ENCODE peak calls at places on chromosomes 3 and 15, in ten cellular contexts. One of them, this sample, is unnamed.

GRCh38 chr15:85499498-85499897 is 119.1 kb downstream of the AKAP13 start:
- DNase-seq in transverse colon: no peak
- DNase-seq in vagina: no peak
- DNase-seq in stomach: no peak
- DNase-seq in upper lobe of left lung: no peak
- DNase-seq in HepG2: no peak
- DNase-seq in HCT116: no peak
- DNase-seq in sigmoid colon: no peak
- DNase-seq in K562: no peak
- DNase-seq in endothelial cell of umbilical vein: no peak
- DNase-seq in this sample: no peak

GRCh38 chr3:12662593-12663310 is 1.2 kb downstream of the RAF1 start:
- DNase-seq in transverse colon: peak; percentile 51
- DNase-seq in vagina: no peak
- DNase-seq in stomach: peak; percentile 48
- DNase-seq in upper lobe of left lung: peak; percentile 50
- DNase-seq in HepG2: no peak
- DNase-seq in HCT116: no peak
- DNase-seq in sigmoid colon: no peak
- DNase-seq in K562: peak; percentile 38
- DNase-seq in endothelial cell of umbilical vein: peak; percentile 58
- DNase-seq in this sample: no peak

GRCh38 chr3:141337523-141337854 is 30.8 kb upstream of the ZBTB38 start:
- DNase-seq in transverse colon: no peak
- DNase-seq in vagina: no peak
- DNase-seq in stomach: no peak
- DNase-seq in upper lobe of left lung: no peak
- DNase-seq in HepG2: no peak
- DNase-seq in HCT116: no peak
- DNase-seq in sigmoid colon: no peak
- DNase-seq in K562: no peak
- DNase-seq in endothelial cell of umbilical vein: peak; percentile 64
- DNase-seq in this sample: no peak

GRCh38 chr3:148881286-148881685 is 16.2 kb downstream of the CPA3 start:
- DNase-seq in transverse colon: no peak
- DNase-seq in vagina: no peak
- DNase-seq in stomach: no peak
- DNase-seq in upper lobe of left lung: no peak
- DNase-seq in HepG2: no peak
- DNase-seq in HCT116: no peak
- DNase-seq in sigmoid colon: no peak
- DNase-seq in K562: no peak
- DNase-seq in endothelial cell of umbilical vein: peak; percentile 58
- DNase-seq in this sample: no peak

GRCh38 chr3:129485681-129486056 is 42.8 kb upstream of the RHO start:
- DNase-seq in transverse colon: peak; percentile 68
- DNase-seq in vagina: peak; percentile 99
- DNase-seq in stomach: peak; percentile 52
- DNase-seq in upper lobe of left lung: no peak
- DNase-seq in HepG2: no peak
- DNase-seq in HCT116: no peak
- DNase-seq in sigmoid colon: peak; percentile 92
- DNase-seq in K562: no peak
- DNase-seq in endothelial cell of umbilical vein: peak; percentile 25
- DNase-seq in this sample: peak; percentile 93

GRCh38 chr15:56936929-56937328 is 18.5 kb downstream of the TCF12 start:
- DNase-seq in transverse colon: no peak
- DNase-seq in vagina: no peak
- DNase-seq in stomach: no peak
- DNase-seq in upper lobe of left lung: no peak
- DNase-seq in HepG2: no peak
- DNase-seq in HCT116: no peak
- DNase-seq in sigmoid colon: no peak
- DNase-seq in K562: no peak
- DNase-seq in endothelial cell of umbilical vein: no peak
- DNase-seq in this sample: no peak

GRCh38 chr3:50675179-50676030 is 678 bp downstream of the DOCK3 start:
- DNase-seq in transverse colon: peak; percentile 39
- DNase-seq in vagina: no peak
- DNase-seq in stomach: no peak
- DNase-seq in upper lobe of left lung: peak; percentile 90
- DNase-seq in HepG2: no peak
- DNase-seq in HCT116: no peak
- DNase-seq in sigmoid colon: peak; percentile 72
- DNase-seq in K562: peak; percentile 44
- DNase-seq in endothelial cell of umbilical vein: no peak
- DNase-seq in this sample: peak; percentile 31

GRCh38 chr3:36212291-36212690 is 168.0 kb upstream of the STAC start:
- DNase-seq in transverse colon: no peak
- DNase-seq in vagina: no peak
- DNase-seq in stomach: no peak
- DNase-seq in upper lobe of left lung: no peak
- DNase-seq in HepG2: no peak
- DNase-seq in HCT116: no peak
- DNase-seq in sigmoid colon: no peak
- DNase-seq in K562: no peak
- DNase-seq in endothelial cell of umbilical vein: no peak
- DNase-seq in this sample: no peak

GRCh38 chr3:23589586-23589985 is 216.2 kb upstream of the UBE2E1 start:
- DNase-seq in transverse colon: no peak
- DNase-seq in vagina: no peak
- DNase-seq in stomach: no peak
- DNase-seq in upper lobe of left lung: peak; percentile 64
- DNase-seq in HepG2: no peak
- DNase-seq in HCT116: no peak
- DNase-seq in sigmoid colon: no peak
- DNase-seq in K562: no peak
- DNase-seq in endothelial cell of umbilical vein: no peak
- DNase-seq in this sample: peak; percentile 70

GRCh38 chr3:110062711-110063110 is 725.4 kb upstream of the DPPA4 start:
- DNase-seq in transverse colon: no peak
- DNase-seq in vagina: no peak
- DNase-seq in stomach: no peak
- DNase-seq in upper lobe of left lung: no peak
- DNase-seq in HepG2: no peak
- DNase-seq in HCT116: no peak
- DNase-seq in sigmoid colon: no peak
- DNase-seq in K562: no peak
- DNase-seq in endothelial cell of umbilical vein: no peak
- DNase-seq in this sample: no peak

GRCh38 chr3:98592345-98592935 is 971 bp downstream of the CPOX start:
- DNase-seq in transverse colon: no peak
- DNase-seq in vagina: no peak
- DNase-seq in stomach: no peak
- DNase-seq in upper lobe of left lung: no peak
- DNase-seq in HepG2: no peak
- DNase-seq in HCT116: no peak
- DNase-seq in sigmoid colon: no peak
- DNase-seq in K562: no peak
- DNase-seq in endothelial cell of umbilical vein: no peak
- DNase-seq in this sample: no peak

GRCh38 chr3:98594630-98594961 is 1.2 kb upstream of the CPOX start:
- DNase-seq in transverse colon: no peak
- DNase-seq in vagina: no peak
- DNase-seq in stomach: no peak
- DNase-seq in upper lobe of left lung: no peak
- DNase-seq in HepG2: no peak
- DNase-seq in HCT116: no peak
- DNase-seq in sigmoid colon: no peak
- DNase-seq in K562: no peak
- DNase-seq in endothelial cell of umbilical vein: no peak
- DNase-seq in this sample: no peak

GRCh38 chr3:98596087-98596486 is 2.7 kb upstream of the CPOX start:
- DNase-seq in transverse colon: no peak
- DNase-seq in vagina: no peak
- DNase-seq in stomach: no peak
- DNase-seq in upper lobe of left lung: no peak
- DNase-seq in HepG2: no peak
- DNase-seq in HCT116: no peak
- DNase-seq in sigmoid colon: no peak
- DNase-seq in K562: no peak
- DNase-seq in endothelial cell of umbilical vein: no peak
- DNase-seq in this sample: no peak

GRCh38 chr3:98596902-98597500 is 3.6 kb upstream of the CPOX start:
- DNase-seq in transverse colon: no peak
- DNase-seq in vagina: no peak
- DNase-seq in stomach: no peak
- DNase-seq in upper lobe of left lung: no peak
- DNase-seq in HepG2: peak; percentile 28
- DNase-seq in HCT116: peak; percentile 57
- DNase-seq in sigmoid colon: no peak
- DNase-seq in K562: no peak
- DNase-seq in endothelial cell of umbilical vein: peak; percentile 55
- DNase-seq in this sample: no peak

GRCh38 chr3:98593046-98593936 is at the start of gene CPOX:
- DNase-seq in transverse colon: peak; percentile 93
- DNase-seq in vagina: no peak
- DNase-seq in stomach: peak; percentile 86
- DNase-seq in upper lobe of left lung: peak; percentile 96
- DNase-seq in HepG2: peak; percentile 96
- DNase-seq in HCT116: peak; percentile 89
- DNase-seq in sigmoid colon: peak; percentile 92
- DNase-seq in K562: peak; percentile 90
- DNase-seq in endothelial cell of umbilical vein: peak; percentile 89
- DNase-seq in this sample: peak; percentile 95
- TF ChIP-seq POLR2A in transverse colon: peak; percentile 40
- TF ChIP-seq POLR2A in vagina: no peak
- TF ChIP-seq POLR2A in stomach: no peak
- TF ChIP-seq POLR2A in upper lobe of left lung: peak; percentile 69
- TF ChIP-seq POLR2A in HepG2: peak; percentile 13
- TF ChIP-seq POLR2A in HCT116: peak; percentile 82
- TF ChIP-seq POLR2A in sigmoid colon: no peak
- TF ChIP-seq POLR2A in K562: peak; percentile 79
- TF ChIP-seq POLR2A in endothelial cell of umbilical vein: peak; percentile 44
- TF ChIP-seq POLR2A in this sample: no peak

DNA sequence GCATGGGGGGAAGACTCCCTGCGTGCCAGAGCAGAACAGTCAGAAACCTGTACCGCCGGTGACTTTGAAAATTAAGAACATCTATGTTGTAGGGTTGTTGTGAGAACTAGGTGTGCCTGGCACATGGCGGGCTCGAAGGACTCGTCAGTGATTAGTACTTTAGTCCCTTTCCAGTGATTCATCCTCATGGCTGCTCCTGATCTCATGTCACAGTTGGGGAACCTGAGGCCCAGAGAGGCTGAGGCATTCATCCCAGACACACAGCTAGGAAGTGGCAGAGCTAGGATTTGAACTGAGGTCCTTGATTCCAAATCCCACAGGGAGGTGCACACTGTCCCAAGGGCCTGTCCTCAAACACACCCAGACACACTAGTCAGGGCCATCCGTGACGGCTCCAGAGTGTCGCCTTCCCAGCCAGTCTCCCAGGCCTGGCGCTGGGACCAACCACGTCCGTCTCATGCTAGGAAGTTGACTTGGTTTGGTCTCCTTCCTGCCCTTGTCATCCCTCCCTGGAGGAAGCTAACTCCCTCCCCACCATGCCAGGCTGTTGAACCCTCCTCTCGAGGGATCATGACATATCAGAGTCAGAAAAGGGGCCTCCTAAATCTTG is 58.4 kb downstream of the SMAD6 start:
- DNase-seq in transverse colon: no peak
- DNase-seq in vagina: no peak
- DNase-seq in stomach: no peak
- DNase-seq in upper lobe of left lung: no peak
- DNase-seq in HepG2: no peak
- DNase-seq in HCT116: no peak
- DNase-seq in sigmoid colon: no peak
- DNase-seq in K562: no peak
- DNase-seq in endothelial cell of umbilical vein: no peak
- DNase-seq in this sample: no peak
- H3K4me1 ChIP-seq in transverse colon: peaks cover 45% of the 10 kb centered on the region
- H3K4me1 ChIP-seq in vagina: peaks cover 65% of the 10 kb centered on the region
- H3K4me1 ChIP-seq in stomach: peaks cover 62% of the 10 kb centered on the region
- H3K4me1 ChIP-seq in upper lobe of left lung: peaks cover 83% of the 10 kb centered on the region
- H3K4me1 ChIP-seq in HepG2: peaks cover 48% of the 10 kb centered on the region
- H3K4me1 ChIP-seq in HCT116: peaks cover 55% of the 10 kb centered on the region
- H3K4me1 ChIP-seq in sigmoid colon: peaks cover 26% of the 10 kb centered on the region
- H3K4me1 ChIP-seq in K562: peaks cover 1% of the 10 kb centered on the region
- H3K4me1 ChIP-seq in endothelial cell of umbilical vein: peaks cover 72% of the 10 kb centered on the region
- H3K4me1 ChIP-seq in this sample: peaks cover 74% of the 10 kb centered on the region

DNA sequence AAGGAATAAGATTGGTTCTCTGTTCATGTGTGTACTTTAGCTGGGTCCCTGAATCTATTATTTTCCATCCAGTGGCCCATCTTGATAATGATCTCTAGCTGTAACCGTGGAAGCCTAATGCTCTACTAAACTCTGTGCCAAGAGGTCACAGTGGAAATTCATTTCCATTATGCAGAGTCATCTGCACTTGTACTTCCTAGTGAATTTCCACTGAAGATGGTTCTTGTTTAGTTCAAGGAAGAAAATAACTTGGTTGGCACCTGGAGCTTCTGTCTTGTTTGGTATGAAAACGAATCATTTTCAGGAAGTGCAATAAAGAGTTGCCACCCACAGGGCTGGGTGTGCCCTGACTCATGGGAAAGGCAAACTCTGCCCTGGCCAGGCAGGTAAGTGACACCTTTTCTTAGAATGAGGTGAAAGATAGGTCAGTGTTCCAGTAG is 10.3 kb downstream of the LPP start:
- DNase-seq in transverse colon: peak; percentile 80
- DNase-seq in vagina: no peak
- DNase-seq in stomach: peak; percentile 60
- DNase-seq in upper lobe of left lung: no peak
- DNase-seq in HepG2: peak; percentile 40
- DNase-seq in HCT116: peak; percentile 62
- DNase-seq in sigmoid colon: no peak
- DNase-seq in K562: no peak
- DNase-seq in endothelial cell of umbilical vein: no peak
- DNase-seq in this sample: no peak
- TF ChIP-seq POLR2AphosphoS5 in transverse colon: peak; percentile 39
- TF ChIP-seq POLR2AphosphoS5 in vagina: no peak
- TF ChIP-seq POLR2AphosphoS5 in stomach: no peak
- TF ChIP-seq POLR2AphosphoS5 in upper lobe of left lung: no peak
- TF ChIP-seq POLR2AphosphoS5 in HepG2: no peak
- TF ChIP-seq POLR2AphosphoS5 in HCT116: peak; percentile 51
- TF ChIP-seq POLR2AphosphoS5 in sigmoid colon: no peak
- TF ChIP-seq POLR2AphosphoS5 in K562: no peak
- TF ChIP-seq POLR2AphosphoS5 in endothelial cell of umbilical vein: no peak
- TF ChIP-seq POLR2AphosphoS5 in this sample: no peak

DNA sequence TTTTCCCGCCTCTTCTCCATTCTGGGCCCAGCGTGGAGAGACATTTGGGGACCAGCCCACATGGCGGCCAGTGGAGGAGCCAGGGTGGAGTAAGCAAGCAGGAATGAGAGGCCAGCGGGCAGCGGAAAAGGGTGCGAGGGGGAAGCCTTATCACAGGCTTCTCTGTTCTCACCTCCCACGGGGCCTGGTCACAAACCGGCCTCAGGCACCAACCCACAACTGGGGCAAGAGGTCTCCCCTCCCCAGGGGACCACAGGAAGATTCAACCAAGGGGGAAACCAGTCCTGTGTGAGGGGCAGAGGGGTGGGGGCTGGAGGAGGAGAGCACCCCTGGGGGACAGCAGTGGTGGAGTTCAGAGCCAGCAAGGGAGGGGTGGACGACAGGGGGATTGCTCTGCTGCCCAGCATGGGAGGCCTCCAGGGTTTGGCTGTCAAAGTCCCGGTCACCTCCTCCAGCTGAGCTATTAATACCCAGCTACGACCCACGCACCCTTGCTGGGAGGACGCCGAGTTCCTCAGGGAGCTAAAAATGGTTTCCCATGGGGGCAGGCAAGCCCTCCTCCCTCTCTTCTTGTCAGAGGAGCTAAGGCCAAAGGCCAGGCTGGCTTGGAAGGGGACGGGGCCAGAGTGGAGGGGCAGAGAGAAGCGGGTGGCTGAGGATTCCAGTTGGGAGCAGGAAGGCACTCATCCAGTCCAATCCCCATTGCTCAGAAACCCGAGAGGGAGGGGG is 23.8 kb upstream of the RPL29 start:
- DNase-seq in transverse colon: no peak
- DNase-seq in vagina: no peak
- DNase-seq in stomach: no peak
- DNase-seq in upper lobe of left lung: no peak
- DNase-seq in HepG2: no peak
- DNase-seq in HCT116: no peak
- DNase-seq in sigmoid colon: no peak
- DNase-seq in K562: no peak
- DNase-seq in endothelial cell of umbilical vein: no peak
- DNase-seq in this sample: no peak
- TF ChIP-seq POLR2A in transverse colon: no peak
- TF ChIP-seq POLR2A in vagina: no peak
- TF ChIP-seq POLR2A in stomach: no peak
- TF ChIP-seq POLR2A in upper lobe of left lung: no peak
- TF ChIP-seq POLR2A in HepG2: no peak
- TF ChIP-seq POLR2A in HCT116: no peak
- TF ChIP-seq POLR2A in sigmoid colon: no peak
- TF ChIP-seq POLR2A in K562: no peak
- TF ChIP-seq POLR2A in endothelial cell of umbilical vein: no peak
- TF ChIP-seq POLR2A in this sample: no peak